ENCODE peak calls at places on chromosomes 12 and 14, in five cellular contexts. V, F, Y, Z and Q are unnamed samples.

GRCh38 chr12:53798575-53798974 is 46.8 kb upstream of the CISTR start:
- DNase-seq in F (peak), Z (no peak), Y (no peak), V (no peak), Q (no peak)

GRCh38 chr12:1907652-1908611 is 10.5 kb downstream of the CACNA2D4 start:
- DNase-seq in Z (peak), F (peak), V (peak), Y (no peak), Q (peak)

GRCh38 chr14:105884808-105885281 is 358.5 kb downstream of the TMEM121 start:
- DNase-seq in V (peak), F (no peak), Y (no peak), Z (no peak), Q (peak)

GRCh38 chr14:104296388-104297312 is 158.3 kb downstream of the KIF26A start:
- DNase-seq in F (no peak), V (peak), Z (no peak), Y (no peak), Q (peak)

GRCh38 chr14:95210699-95211098 is 53.4 kb upstream of the DICER1 start:
- DNase-seq in F (no peak), V (no peak), Y (no peak), Z (no peak), Q (no peak)

GRCh38 chr12:96237465-96238077 is 43.4 kb downstream of the ELK3 start:
- DNase-seq in Y (no peak), Z (peak), F (peak), V (no peak), Q (peak)

GRCh38 chr14:23112359-23113178 is 6.5 kb downstream of the CEBPE start:
- DNase-seq in Z (no peak), F (no peak), Y (no peak), V (no peak), Q (no peak)

GRCh38 chr12:87687362-87687761 is 341.8 kb downstream of the C12orf50 start:
- DNase-seq in F (peak), Z (no peak), Y (no peak), V (peak), Q (no peak)

GRCh38 chr12:104695453-104696148 is 238.9 kb downstream of the CHST11 start:
- DNase-seq in Z (no peak), V (no peak), Y (peak), F (no peak), Q (peak)

GRCh38 chr14:25833341-25834121 is 764.3 kb downstream of the NOVA1 start:
- DNase-seq in V (peak), Z (no peak), Y (peak), F (peak), Q (peak)

GRCh38 chr12:88325828-88326214 is 183.7 kb downstream of the TMTC3 start:
- DNase-seq in Z (no peak), F (no peak), V (no peak), Y (no peak), Q (no peak)

GRCh38 chr14:101914083-101914482 is 50.3 kb upstream of the DYNC1H1 start:
- DNase-seq in F (no peak), Y (no peak), Z (no peak), V (no peak), Q (no peak)

GRCh38 chr12:116863275-116863767 is 17.9 kb downstream of the HRK start:
- DNase-seq in Y (peak), V (no peak), F (no peak), Z (no peak), Q (no peak)

GRCh38 chr14:37237094-37237493 is 39.4 kb downstream of the MIPOL1 start:
- DNase-seq in F (no peak), Y (no peak), V (no peak), Z (no peak), Q (no peak)

GRCh38 chr12:12628013-12628412 is 16.3 kb downstream of the CREBL2 start:
- DNase-seq in F (no peak), Z (no peak), Y (no peak), V (no peak), Q (peak)

GRCh38 chr12:115866909-115867525 is 410.5 kb downstream of the MED13L start:
- DNase-seq in F (peak), Z (no peak), Y (no peak), V (no peak), Q (no peak)

GRCh38 chr14:63308723-63309317 is 9.9 kb downstream of the GPHB5 start:
- DNase-seq in Z (no peak), F (peak), V (no peak), Y (peak), Q (no peak)

GRCh38 chr12:4584896-4585295 is 22.9 kb downstream of the DYRK4 start:
- DNase-seq in F (no peak), Y (no peak), Z (peak), V (no peak), Q (no peak)

GRCh38 chr12:49294804-49295086 is 202 bp upstream of the PRPH start:
- DNase-seq in V (no peak), Z (no peak), Y (no peak), F (no peak), Q (no peak)

GRCh38 chr12:75349946-75350345 is 15.5 kb downstream of the GLIPR1L1 start:
- DNase-seq in F (no peak), Z (no peak), V (peak), Y (no peak), Q (no peak)

GRCh38 chr14:39264558-39264957 is 30.8 kb downstream of the MIA2 start:
- DNase-seq in F (no peak), Y (no peak), Z (no peak), V (no peak), Q (no peak)

GRCh38 chr14:71529855-71530254 is 402.4 kb upstream of the RGS6 start:
- DNase-seq in Z (peak), Y (no peak), V (peak), F (no peak), Q (peak)

GRCh38 chr12:100267603-100268281 is 765 bp downstream of the SCYL2 start:
- DNase-seq in Z (no peak), F (no peak), Y (no peak), V (no peak), Q (no peak)

GRCh38 chr12:92036771-92037453 is 108.7 kb downstream of the BTG1 start:
- DNase-seq in F (no peak), V (no peak), Z (no peak), Y (no peak), Q (no peak)

GRCh38 chr12:102484017-102484731 is 3.8 kb upstream of the IGF1 start:
- DNase-seq in V (peak), Z (peak), Y (peak), F (peak), Q (peak)

GRCh38 chr14:97056086-97056485 is 258.9 kb downstream of the VRK1 start:
- DNase-seq in V (no peak), Y (no peak), Z (no peak), F (no peak), Q (no peak)

GRCh38 chr12:26713885-26714383 is 119.1 kb downstream of the ITPR2 start:
- DNase-seq in Y (peak), F (no peak), V (no peak), Z (no peak), Q (no peak)

GRCh38 chr14:55433880-55434804 is 6.3 kb downstream of the TBPL2 start:
- DNase-seq in Z (no peak), V (no peak), Y (no peak), F (no peak), Q (no peak)

GRCh38 chr14:50610465-50610864 is 50.5 kb downstream of the ATL1 start:
- DNase-seq in Z (no peak), V (no peak), F (no peak), Y (no peak), Q (no peak)

GRCh38 chr14:55976219-55976618 is 142.0 kb upstream of the PELI2 start:
- DNase-seq in Z (no peak), F (peak), V (peak), Y (no peak), Q (no peak)

GRCh38 chr12:120115692-120116442 is 686 bp downstream of the RAB35 start:
- DNase-seq in Z (no peak), V (no peak), Y (peak), F (no peak), Q (peak)
- H3K27ac ChIP-seq in Z (peak), V (peak), Y (peak), F (no peak), Q (peak)

DNA sequence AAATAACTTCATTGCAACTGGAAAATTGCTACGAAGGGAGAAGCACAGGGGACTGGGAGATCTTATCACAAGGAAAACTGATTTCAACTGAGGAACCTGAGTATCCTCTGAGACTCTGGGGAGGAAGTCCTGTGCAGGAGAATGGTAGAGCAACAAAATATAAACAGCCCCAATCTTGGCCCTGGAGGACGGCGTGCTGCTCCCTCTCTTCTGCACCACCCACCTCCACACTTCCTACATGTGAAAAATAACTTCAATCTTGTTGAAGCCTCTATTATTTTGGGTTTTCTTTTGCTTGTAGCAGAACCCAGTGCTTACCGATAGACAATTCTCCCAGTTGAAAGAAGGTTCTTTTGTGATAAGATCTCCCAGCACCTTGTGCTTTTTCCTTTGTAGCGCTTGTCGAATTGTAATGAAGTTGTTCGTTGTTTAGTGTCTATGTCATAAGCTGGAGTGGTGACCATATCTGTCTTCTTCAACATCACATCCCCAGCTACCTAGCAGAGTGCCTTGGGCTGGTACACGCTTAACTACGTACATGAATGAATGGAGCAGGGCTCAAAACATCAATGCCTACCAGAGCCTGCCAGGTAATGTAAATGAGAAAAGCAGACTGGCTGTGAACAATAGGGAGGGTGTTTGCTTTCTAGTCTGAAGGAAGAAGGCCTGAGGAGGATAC is 2.8 kb upstream of the CD4 start:
- DNase-seq in F (no peak), V (no peak), Y (no peak), Z (no peak), Q (no peak)
- H3K27ac ChIP-seq in F (no peak), V (no peak), Y (no peak), Z (no peak), Q (no peak)

GRCh38 chr12:42588981-42589464 is 523 bp downstream of the PRICKLE1 start:
- DNase-seq in Z (no peak), F (peak), V (peak), Y (peak), Q (peak)
- H3K27ac ChIP-seq in Z (peak), F (no peak), V (no peak), Y (no peak), Q (peak)

GRCh38 chr12:94534278-94534677 is 74.6 kb upstream of the CEP83 start:
- DNase-seq in F (no peak), V (no peak), Z (no peak), Y (no peak), Q (no peak)

GRCh38 chr12:94531196-94531720 is 71.6 kb upstream of the CEP83 start:
- DNase-seq in F (no peak), V (no peak), Y (no peak), Z (no peak), Q (no peak)

GRCh38 chr12:94534761-94535613 is 75.3 kb upstream of the CEP83 start:
- DNase-seq in F (no peak), V (no peak), Z (no peak), Y (no peak), Q (no peak)

GRCh38 chr12:94535614-94535932 is 75.9 kb upstream of the CEP83 start:
- DNase-seq in Y (no peak), F (no peak), V (no peak), Z (no peak), Q (no peak)

DNA sequence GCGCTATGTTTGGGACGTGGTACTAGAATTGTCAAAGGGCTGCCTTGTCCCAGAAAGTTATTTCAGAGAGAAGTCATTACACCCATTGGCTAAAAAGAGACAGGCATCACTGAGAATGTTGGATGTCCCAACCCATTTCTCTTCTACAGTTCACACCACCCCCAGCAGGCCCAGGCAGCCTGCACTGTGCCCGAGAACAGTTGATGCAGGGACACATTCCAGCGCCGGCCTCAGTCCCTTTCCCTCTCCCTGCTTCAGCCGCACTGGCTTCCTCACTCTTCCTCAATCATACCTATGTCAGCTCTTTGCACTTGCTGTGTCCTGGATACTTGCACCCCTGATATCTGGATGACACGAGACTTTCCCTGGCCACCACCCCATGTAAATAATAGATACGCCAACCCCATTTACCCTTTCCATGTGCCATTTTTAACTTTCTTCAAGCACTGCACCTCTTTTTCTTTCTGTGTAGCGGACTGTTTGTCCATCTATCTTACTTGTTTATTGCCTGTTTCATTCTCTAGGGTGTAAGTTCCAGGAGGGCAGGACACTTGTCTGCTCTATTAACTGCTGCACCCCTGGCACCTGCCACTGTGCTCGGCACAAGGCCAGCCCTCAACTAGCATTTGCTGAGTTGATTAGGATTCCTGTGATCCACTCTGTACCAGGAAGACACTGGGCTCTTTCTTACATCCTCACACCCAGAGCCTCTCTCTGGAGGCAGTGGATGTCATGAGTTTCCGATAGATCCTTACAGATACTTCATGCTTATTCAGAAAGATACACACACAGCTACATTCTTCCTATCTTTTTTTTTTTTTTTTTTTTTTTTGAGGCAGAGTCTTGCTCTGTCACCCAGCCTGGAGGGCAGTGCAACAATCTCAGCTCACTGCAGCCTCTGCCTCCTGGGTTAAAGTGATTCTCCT is 76.6 kb upstream of the CEP83 start:
- DNase-seq in Y (no peak), F (no peak), Z (no peak), V (no peak), Q (no peak)
- H3K27ac ChIP-seq in Y (no peak), F (no peak), Z (no peak), V (no peak), Q (no peak)

GRCh38 chr12:93042283-93042682 is 113.2 kb upstream of the EEA1 start:
- DNase-seq in Y (no peak), Z (no peak), F (no peak), V (no peak), Q (peak)
- H3K27ac ChIP-seq in Y (no peak), Z (no peak), F (no peak), V (no peak), Q (no peak)

DNA sequence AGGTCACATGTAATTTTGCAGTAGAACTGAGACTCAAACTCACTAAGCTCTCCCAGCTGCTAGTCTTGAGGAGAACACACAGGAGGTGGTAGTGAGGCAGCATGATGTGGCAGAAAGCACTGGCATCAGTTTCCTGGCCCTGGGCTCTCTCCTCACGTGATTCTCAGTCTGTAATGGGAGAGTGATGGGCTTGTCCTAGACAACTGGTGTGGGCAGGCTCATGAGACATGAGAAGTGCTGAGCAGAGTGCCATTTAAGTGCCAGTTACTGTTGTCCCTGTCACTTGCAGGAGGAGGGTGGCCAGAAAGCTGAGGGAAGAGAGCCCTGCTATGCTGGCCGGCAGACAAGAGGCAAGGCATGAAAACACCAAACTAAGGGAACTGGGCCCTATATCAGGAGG is 48.5 kb upstream of the OVCH1 start:
- DNase-seq in Y (no peak), Z (no peak), V (no peak), F (no peak), Q (no peak)
- H3K27ac ChIP-seq in Y (no peak), Z (no peak), V (no peak), F (no peak), Q (no peak)

GRCh38 chr12:79561401-79562132 is 129.2 kb downstream of the PAWR start:
- DNase-seq in V (no peak), Z (no peak), Y (no peak), F (no peak), Q (no peak)

GRCh38 chr12:79560165-79560889 is 130.4 kb downstream of the PAWR start:
- DNase-seq in V (no peak), Y (no peak), F (no peak), Z (no peak), Q (no peak)

GRCh38 chr12:79557690-79558315 is 133.0 kb downstream of the PAWR start:
- DNase-seq in Z (no peak), F (no peak), V (no peak), Y (no peak), Q (no peak)

GRCh38 chr12:79558924-79559469 is 131.8 kb downstream of the PAWR start:
- DNase-seq in F (no peak), Y (no peak), Z (no peak), V (no peak), Q (no peak)

DNA sequence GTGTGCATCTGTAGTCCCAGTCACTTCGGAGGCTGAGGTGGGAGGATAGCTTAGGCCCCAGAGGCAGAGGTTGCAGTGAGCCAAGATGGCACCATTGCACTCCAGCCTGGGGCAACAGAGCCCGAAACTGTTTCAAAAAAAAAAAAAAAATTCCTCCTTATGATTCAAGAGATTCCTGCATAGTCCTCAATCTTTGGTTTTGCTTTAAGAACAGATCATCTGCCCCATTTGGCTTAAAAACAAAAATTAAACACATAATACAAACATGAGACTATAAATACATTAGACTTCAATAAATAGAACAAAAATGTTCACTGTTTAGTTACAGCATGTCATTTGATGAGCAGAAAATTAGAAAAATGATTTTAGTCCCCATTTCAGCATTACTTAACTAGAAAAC is 131.2 kb downstream of the PAWR start:
- DNase-seq in Y (no peak), F (no peak), V (no peak), Z (no peak), Q (no peak)
- H3K27ac ChIP-seq in Y (no peak), F (no peak), V (no peak), Z (peak), Q (no peak)

DNA sequence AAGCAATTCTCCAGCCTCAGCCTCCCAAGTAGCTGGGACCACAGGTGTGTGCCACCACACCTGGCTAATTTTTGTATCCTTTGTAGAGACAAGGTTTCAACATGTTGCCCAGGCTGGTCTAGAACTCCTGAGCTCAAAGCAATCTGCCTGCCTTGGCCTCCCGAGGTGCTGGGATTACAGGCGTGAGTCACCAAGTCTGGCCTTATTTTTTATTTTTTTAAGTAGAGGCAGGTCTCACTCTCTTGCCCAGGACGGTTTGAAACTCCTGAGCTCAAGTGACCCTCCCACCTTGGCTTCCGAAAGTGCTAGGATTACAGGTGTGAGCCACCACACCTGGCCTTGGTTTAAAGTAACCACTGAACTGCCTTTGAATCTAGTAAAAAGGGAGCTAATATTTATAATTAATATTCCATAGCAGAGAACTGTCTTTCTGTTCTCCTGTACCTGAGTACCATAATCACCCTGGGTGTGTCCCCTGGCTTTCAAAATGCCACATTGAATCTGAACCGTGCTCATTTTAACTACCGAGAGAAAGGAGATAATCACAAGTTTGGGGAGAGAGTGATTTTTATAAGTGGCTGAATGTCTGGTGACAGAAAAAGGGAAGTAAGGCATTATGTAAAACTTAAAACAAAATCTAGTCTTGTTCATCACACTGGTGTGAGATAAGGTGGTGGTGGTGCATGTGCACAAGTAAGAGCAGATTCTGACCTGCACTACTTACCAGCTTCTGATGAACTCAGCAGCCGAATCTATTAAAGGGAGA is 56.6 kb downstream of the SPPL3 start:
- DNase-seq in F (no peak), Y (peak), Z (no peak), V (no peak), Q (no peak)
- H3K27ac ChIP-seq in F (no peak), Y (peak), Z (no peak), V (no peak), Q (no peak)

GRCh38 chr12:31729728-31730127 is 907 bp upstream of the AMN1 start:
- DNase-seq in V (no peak), F (no peak), Z (no peak), Y (no peak), Q (no peak)
- H3K27ac ChIP-seq in V (no peak), F (peak), Z (peak), Y (no peak), Q (peak)